ENCODE peak calls at places on chromosomes 16 and 17, in four cellular contexts. J is H1, G is GM12878, O is GM12891. I is an unnamed sample.

GRCh38 chr17:54902017-54902416 is 1.4 kb downstream of the TOM1L1 start:
- DNase-seq in J (no peak), G (no peak), O (no peak), I (no peak)

GRCh38 chr17:29103341-29103740 is 60.4 kb downstream of the PIPOX start:
- DNase-seq in J (no peak), G (no peak), O (no peak), I (no peak)

GRCh38 chr16:28863929-28864886 is 565 bp downstream of the SH2B1 start:
- DNase-seq in J (no peak), G (no peak), O (no peak), I (no peak)

GRCh38 chr16:81651758-81652718 is 127.1 kb upstream of the PLCG2 start:
- DNase-seq in J (no peak), G (no peak), O (no peak), I (no peak)

GRCh38 chr17:65055280-65055707 is 1.2 kb downstream of the GNA13 start:
- DNase-seq in J (no peak), G (no peak), O (no peak), I (no peak)

GRCh38 chr16:64738321-64738960 is 383.4 kb downstream of the CDH11 start:
- DNase-seq in J (no peak), G (no peak), O (no peak), I (no peak)

GRCh38 chr17:57484081-57484666 is 227.9 kb downstream of the MSI2 start:
- DNase-seq in J (no peak), G (no peak), O (no peak), I (no peak)

GRCh38 chr17:58783380-58783779 is 27.7 kb downstream of the PPM1E start:
- DNase-seq in J (no peak), G (no peak), O (no peak), I (no peak)

GRCh38 chr16:424623-425081 is 797 bp upstream of the RAB11FIP3 start:
- DNase-seq in J (peak), G (no peak), O (no peak), I (no peak)

GRCh38 chr17:77530591-77530990 is 389.8 kb downstream of the SEC14L1 start:
- DNase-seq in J (no peak), G (no peak), O (no peak), I (no peak)

GRCh38 chr16:57092786-57093301 is 461 bp downstream of the CPNE2 start:
- DNase-seq in J (peak), G (no peak), O (peak), I (peak)

GRCh38 chr17:35257080-35257701 is 14.3 kb downstream of the SLFN5 start:
- DNase-seq in J (no peak), G (no peak), O (no peak), I (no peak)

GRCh38 chr16:30519120-30520049 is 7.0 kb downstream of the ZNF768 start:
- DNase-seq in J (no peak), G (no peak), O (no peak), I (no peak)

GRCh38 chr17:34780438-34780837 is 180.8 kb downstream of the CCT6B start:
- DNase-seq in J (no peak), G (no peak), O (no peak), I (no peak)

GRCh38 chr16:50516401-50516800 is 31.8 kb upstream of the NKD1 start:
- DNase-seq in J (no peak), G (no peak), O (no peak), I (no peak)

DNA sequence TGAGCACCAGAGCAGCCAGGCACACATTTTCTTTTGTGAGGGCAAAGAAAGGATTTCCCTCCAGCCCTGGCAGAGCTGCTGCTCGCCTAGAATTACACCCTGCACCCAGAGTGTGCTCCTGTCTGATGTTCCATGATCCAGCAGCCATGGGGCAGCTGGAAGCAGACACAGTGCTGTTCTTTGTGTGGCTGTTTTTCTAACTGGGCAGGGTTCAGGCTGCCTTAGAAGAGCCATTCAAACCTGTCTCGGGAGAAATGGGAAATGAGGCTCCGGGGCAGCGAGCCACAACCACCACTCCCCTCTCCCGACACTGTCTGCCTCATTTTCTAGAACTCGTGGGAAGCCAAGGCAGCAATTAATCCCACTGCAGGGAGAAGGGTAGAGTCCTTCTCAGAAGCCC is 28.9 kb downstream of the LITAF start:
- DNase-seq in J (no peak), G (no peak), O (no peak), I (no peak)
- TF ChIP-seq POLR2AphosphoS5 in J (no peak), G (no peak), O (no peak), I (no peak)

GRCh38 chr16:78703951-78704350 is 604.5 kb downstream of the WWOX start:
- DNase-seq in J (no peak), G (no peak), O (no peak), I (no peak)

GRCh38 chr16:78706637-78707036 is 607.2 kb downstream of the WWOX start:
- DNase-seq in J (no peak), G (no peak), O (no peak), I (no peak)

GRCh38 chr16:78704421-78704820 is 605.0 kb downstream of the WWOX start:
- DNase-seq in J (no peak), G (no peak), O (no peak), I (no peak)

GRCh38 chr16:78709137-78709871 is 609.9 kb downstream of the WWOX start:
- DNase-seq in J (no peak), G (no peak), O (no peak), I (no peak)

DNA sequence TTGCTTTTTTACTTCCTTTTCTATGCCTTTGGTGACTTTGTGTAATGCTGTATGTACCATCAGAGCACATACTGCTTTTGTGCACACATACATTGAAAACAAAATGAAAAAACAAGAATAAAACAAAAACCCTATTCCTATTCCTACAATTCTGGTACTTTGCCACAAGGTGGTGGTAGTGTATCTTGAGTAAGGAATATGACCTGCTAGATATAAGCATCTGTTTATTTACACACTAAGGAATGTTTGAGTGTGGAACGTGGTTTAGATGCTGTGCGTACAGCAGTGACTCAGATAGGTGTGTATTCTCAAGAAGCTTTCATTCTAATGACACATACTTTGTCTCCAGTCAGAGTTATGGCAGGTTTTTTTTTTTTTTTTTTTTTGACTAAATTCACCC is 606.2 kb downstream of the WWOX start:
- DNase-seq in J (no peak), G (peak), O (no peak), I (no peak)
- TF ChIP-seq TAF1 in J (no peak), G (no peak), O (no peak), I (no peak)

GRCh38 chr16:84120023-84120422 is 3.3 kb upstream of the MBTPS1 start:
- DNase-seq in J (no peak), G (no peak), O (no peak), I (no peak)

GRCh38 chr16:84124529-84125073 is 7.9 kb upstream of the MBTPS1 start:
- DNase-seq in J (no peak), G (no peak), O (no peak), I (no peak)

GRCh38 chr16:84119368-84119767 is 2.6 kb upstream of the MBTPS1 start:
- DNase-seq in J (no peak), G (no peak), O (no peak), I (no peak)

GRCh38 chr16:84117482-84117843 is 721 bp upstream of the MBTPS1 start:
- DNase-seq in J (no peak), G (no peak), O (peak), I (no peak)

GRCh38 chr16:84121007-84121406 is 4.3 kb upstream of the MBTPS1 start:
- DNase-seq in J (no peak), G (no peak), O (no peak), I (no peak)
- TF ChIP-seq POLR2AphosphoS5 in J (no peak), G (no peak), O (no peak), I (no peak)

DNA sequence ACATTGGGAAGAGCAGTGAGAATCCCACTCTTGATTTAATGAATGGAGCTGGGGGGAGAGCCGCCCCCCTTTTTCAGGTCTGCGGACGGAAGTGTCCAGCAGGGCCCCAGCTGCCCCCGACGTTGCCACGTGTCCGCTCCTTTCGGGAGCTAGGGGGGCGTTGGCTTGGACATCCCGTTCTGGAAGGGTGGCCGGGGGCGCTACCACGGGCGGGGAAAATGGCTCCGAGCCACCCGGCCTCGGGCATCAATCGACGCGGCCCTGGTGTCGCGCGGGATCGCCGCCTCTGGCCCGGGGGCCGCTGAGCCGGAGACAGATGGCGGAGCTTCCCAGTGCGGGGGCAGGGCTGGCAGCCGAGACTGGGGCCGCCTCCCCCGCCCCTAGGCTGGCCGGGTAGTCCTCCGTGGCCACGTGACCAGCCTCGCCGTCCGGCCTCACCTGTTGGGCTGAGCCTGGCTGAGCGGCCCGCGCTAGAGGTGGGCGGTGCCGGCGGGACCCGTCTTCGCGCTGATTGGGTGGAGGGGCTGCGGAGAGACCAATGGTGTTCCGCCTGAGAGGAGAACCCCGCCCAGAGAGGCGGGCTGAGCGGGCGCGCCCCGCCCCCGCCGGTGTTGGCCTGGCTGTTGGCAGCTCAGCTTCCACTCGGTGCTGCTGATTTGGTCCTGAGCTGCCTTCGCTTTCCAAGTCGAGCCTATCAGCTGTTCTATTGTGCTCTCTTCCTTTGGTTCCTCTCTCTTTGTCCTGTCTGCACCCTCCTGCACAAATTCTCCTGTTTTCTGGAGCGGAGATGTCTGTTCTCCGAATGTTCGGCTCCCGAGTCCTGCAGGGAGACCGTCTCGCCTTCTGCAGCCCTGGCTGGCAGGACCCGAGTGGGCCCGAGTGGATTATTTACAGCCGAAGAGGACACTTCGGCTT is 8.3 kb downstream of the HS3ST3B1 start:
- DNase-seq in J (peak), G (no peak), O (no peak), I (peak)
- TF ChIP-seq TAF1 in J (peak), G (no peak), O (no peak), I (no peak)

DNA sequence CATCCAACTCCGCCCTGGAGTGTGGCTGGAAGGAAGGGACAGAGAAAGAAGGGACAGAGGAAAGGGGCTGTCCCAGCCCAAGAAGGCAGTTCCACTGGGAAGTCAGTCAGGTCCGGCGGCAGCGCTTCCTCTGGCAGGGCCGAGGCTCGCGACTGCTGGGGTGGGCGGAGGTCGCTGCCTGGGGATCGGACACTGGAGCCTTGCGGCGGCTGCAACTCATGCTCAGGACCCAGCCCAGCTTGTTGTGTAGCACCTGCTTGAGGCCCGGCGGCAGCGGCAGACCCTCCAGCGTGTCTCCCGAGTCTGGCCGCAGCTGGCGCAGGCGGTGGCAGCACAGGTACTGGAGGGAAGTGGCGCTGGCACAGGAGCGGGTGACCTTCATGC is 4.0 kb upstream of the MRPS34 start:
- DNase-seq in J (no peak), G (no peak), O (no peak), I (no peak)
- TF ChIP-seq POLR2AphosphoS5 in J (no peak), G (no peak), O (no peak), I (peak)

GRCh38 chr17:7656958-7657715 is 6.4 kb downstream of the ATP1B2 start:
- DNase-seq in J (peak), G (no peak), O (no peak), I (no peak)
- TF ChIP-seq TAF1 in J (no peak), G (no peak), O (no peak), I (no peak)

DNA sequence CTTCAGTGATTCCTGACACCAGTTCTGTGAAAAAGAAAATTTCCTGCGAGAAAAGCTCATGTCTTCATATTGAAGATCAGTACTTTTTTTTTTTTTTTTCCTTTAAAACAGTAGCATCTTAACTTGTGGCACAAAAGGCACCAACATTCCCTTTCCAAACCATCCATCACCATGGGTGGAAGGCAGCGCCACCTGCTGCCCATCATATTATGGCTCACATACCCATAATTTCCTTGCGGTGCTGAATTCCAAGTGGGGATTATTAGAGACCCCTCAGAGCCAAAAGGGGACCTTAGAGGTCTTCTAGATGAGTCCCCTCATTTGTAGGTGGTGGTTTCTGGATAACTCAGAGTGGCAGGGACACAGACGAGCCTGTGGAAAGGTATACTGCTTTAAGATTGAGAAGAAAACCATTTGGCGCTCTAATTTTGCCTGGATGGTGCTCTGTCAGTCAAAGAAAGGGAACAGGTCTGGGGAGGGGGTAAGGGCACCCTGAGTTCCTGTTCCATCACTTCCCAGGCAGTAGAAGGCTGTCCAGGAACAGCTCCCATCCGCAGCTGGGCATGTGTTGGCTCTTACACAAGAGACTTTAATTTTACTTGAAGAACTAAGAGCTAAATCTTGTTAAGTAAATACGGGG is 7.9 kb upstream of the SOST start:
- DNase-seq in J (peak), G (no peak), O (no peak), I (no peak)
- TF ChIP-seq POLR2AphosphoS5 in J (no peak), G (no peak), O (no peak), I (no peak)

GRCh38 chr17:82076785-82077591 is 11.4 kb upstream of the DUS1L start:
- DNase-seq in J (no peak), G (no peak), O (no peak), I (no peak)
- TF ChIP-seq TAF1 in J (no peak), G (no peak), O (no peak), I (no peak)

I was measured in GM12892.